ENCODE peak calls at places on chromosomes 3 and 15, in seven cellular contexts. J, O, E, U, K, Z and L are unnamed samples.

GRCh38 chr3:149472393-149472792 is 2.1 kb upstream of the TM4SF4 start:
- DNase-seq in J (no peak), O (no peak), E (no peak), U (no peak), K (no peak), Z (no peak), L (no peak)

GRCh38 chr3:23493846-23494245 is 290.7 kb downstream of the UBE2E2 start:
- DNase-seq in J (no peak), O (no peak), E (no peak), U (peak; percentile 62), K (no peak), Z (no peak), L (no peak)

GRCh38 chr3:198079771-198080520 is 119.9 kb downstream of the LMLN start:
- DNase-seq in J (peak; percentile 18), O (no peak), E (no peak), U (no peak), K (peak; percentile 42), Z (peak; percentile 76), L (no peak)

GRCh38 chr15:43317566-43318184 is 12.7 kb downstream of the LCMT2 start:
- DNase-seq in J (no peak), O (no peak), E (no peak), U (no peak), K (no peak), Z (no peak), L (no peak)

GRCh38 chr3:146221276-146221675 is 29.6 kb downstream of the PLSCR4 start:
- DNase-seq in J (no peak), O (no peak), E (no peak), U (no peak), K (no peak), Z (no peak), L (no peak)

GRCh38 chr15:41881925-41882688 is 11.7 kb downstream of the SPTBN5 start:
- DNase-seq in J (no peak), O (no peak), E (no peak), U (no peak), K (peak; percentile 32), Z (no peak), L (no peak)

GRCh38 chr15:78934063-78935023 is 10.5 kb downstream of the CTSH start:
- DNase-seq in J (no peak), O (peak; percentile 51), E (no peak), U (peak; percentile 87), K (no peak), Z (no peak), L (no peak)

GRCh38 chr15:50876989-50877360 is 31.5 kb upstream of the AP4E1 start:
- DNase-seq in J (peak; percentile 29), O (peak; percentile 94), E (peak; percentile 67), U (peak; percentile 61), K (peak; percentile 96), Z (no peak), L (peak; percentile 24)

GRCh38 chr3:155034786-155035185 is 45.3 kb upstream of the MME start:
- DNase-seq in J (no peak), O (no peak), E (no peak), U (no peak), K (no peak), Z (no peak), L (no peak)